ENCODE peak calls at places on chromosomes 3 and 15, in six cellular contexts. Y is NCI-H345; E is heart right ventricle; O is A673; T is HS-27A; G is stimulated activated CD8-positive, alpha-beta memory T cell treated with anti-CD3 and anti-CD28 coated beads, Interleukin-4, amount 100 ng/mL, for 4 hours. S is an unnamed sample.

GRCh38 chr3:185813205-185813604 is 11.6 kb downstream of the IGF2BP2 start:
- DNase-seq in Y (no peak), E (no peak), O (no peak), T (no peak), G (no peak), S (no peak)

GRCh38 chr3:195441476-195441970 is 1.3 kb downstream of the ACAP2 start:
- DNase-seq in Y (no peak), E (no peak), O (peak), T (peak), G (no peak), S (peak)

GRCh38 chr3:113245775-113246174 is 34.4 kb downstream of the BOC start:
- DNase-seq in Y (no peak), E (peak), O (no peak), T (no peak), G (no peak), S (no peak)

GRCh38 chr15:33789141-33789540 is 179.2 kb upstream of the CHRM5 start:
- DNase-seq in Y (no peak), E (no peak), O (peak), T (no peak), G (no peak), S (no peak)

GRCh38 chr3:136883967-136884720 is 22.1 kb downstream of the NCK1 start:
- DNase-seq in Y (no peak), E (no peak), O (no peak), T (no peak), G (no peak), S (peak)

GRCh38 chr3:170465935-170466334 is 47.3 kb downstream of the CLDN11 start:
- DNase-seq in Y (no peak), E (no peak), O (no peak), T (no peak), G (no peak), S (peak)

GRCh38 chr15:68464451-68465090 is 32.6 kb upstream of the ITGA11 start:
- DNase-seq in Y (no peak), E (no peak), O (peak), T (no peak), G (no peak), S (no peak)

GRCh38 chr3:55330756-55331155 is 156.3 kb downstream of the WNT5A start:
- DNase-seq in Y (no peak), E (no peak), O (peak), T (peak), G (no peak), S (no peak)

GRCh38 chr3:13504161-13504831 is 24.2 kb downstream of the HDAC11 start:
- DNase-seq in Y (no peak), E (no peak), O (no peak), T (no peak), G (no peak), S (peak)

GRCh38 chr3:23189183-23189582 is 13.9 kb upstream of the UBE2E2 start:
- DNase-seq in Y (no peak), E (no peak), O (no peak), T (no peak), G (no peak), S (no peak)

GRCh38 chr3:181567446-181568075 is 144.2 kb upstream of the SOX2 start:
- DNase-seq in Y (no peak), E (no peak), O (no peak), T (no peak), G (no peak), S (no peak)

GRCh38 chr3:160804762-160805161 is 48.7 kb downstream of the PPM1L start:
- DNase-seq in Y (no peak), E (peak), O (peak), T (no peak), G (no peak), S (peak)

GRCh38 chr15:57327985-57328471 is 48.3 kb upstream of the CGNL1 start:
- DNase-seq in Y (no peak), E (no peak), O (peak), T (peak), G (no peak), S (no peak)

GRCh38 chr3:176663376-176663775 is 533.9 kb downstream of the TBL1XR1 start:
- DNase-seq in Y (no peak), E (no peak), O (no peak), T (no peak), G (no peak), S (peak)

GRCh38 chr15:51011212-51011611 is 83.5 kb downstream of the TNFAIP8L3 start:
- DNase-seq in Y (no peak), E (no peak), O (no peak), T (no peak), G (no peak), S (no peak)

GRCh38 chr3:354433-354832 is 157.9 kb downstream of the CHL1 start:
- DNase-seq in Y (peak), E (no peak), O (peak), T (no peak), G (no peak), S (peak)

GRCh38 chr15:72541714-72542113 is 67.6 kb downstream of the ARIH1 start:
- DNase-seq in Y (no peak), E (no peak), O (no peak), T (no peak), G (no peak), S (no peak)

GRCh38 chr3:185322111-185322510 is 40.8 kb upstream of the MAP3K13 start:
- DNase-seq in Y (no peak), E (no peak), O (no peak), T (no peak), G (no peak), S (no peak)

GRCh38 chr15:81111018-81111417 is 23.1 kb upstream of the CFAP161 start:
- DNase-seq in Y (no peak), E (no peak), O (no peak), T (no peak), G (no peak), S (no peak)

GRCh38 chr15:55348281-55348778 is 29.3 kb downstream of the PIGB start:
- DNase-seq in Y (no peak), E (no peak), O (peak), T (no peak), G (no peak), S (no peak)

GRCh38 chr3:71407833-71408232 is 175.7 kb downstream of the FOXP1 start:
- DNase-seq in Y (no peak), E (no peak), O (no peak), T (no peak), G (no peak), S (no peak)

GRCh38 chr3:59425942-59426341 is 376.1 kb upstream of the CFAP20DC start:
- DNase-seq in Y (no peak), E (no peak), O (no peak), T (no peak), G (peak), S (no peak)

GRCh38 chr15:31158858-31159569 is 57.5 kb upstream of the TRPM1 start:
- DNase-seq in Y (no peak), E (peak), O (no peak), T (no peak), G (no peak), S (no peak)

GRCh38 chr3:12308517-12308916 is 19.6 kb downstream of the PPARG start:
- DNase-seq in Y (no peak), E (no peak), O (peak), T (peak), G (no peak), S (no peak)

GRCh38 chr3:137792633-137793271 is 28.6 kb downstream of the SOX14 start:
- DNase-seq in Y (no peak), E (no peak), O (peak), T (no peak), G (no peak), S (peak)

GRCh38 chr3:170425491-170426239 is 7.0 kb downstream of the CLDN11 start:
- DNase-seq in Y (peak), E (no peak), O (no peak), T (no peak), G (no peak), S (peak)

GRCh38 chr3:71416868-71417267 is 166.7 kb downstream of the FOXP1 start:
- DNase-seq in Y (peak), E (no peak), O (no peak), T (no peak), G (no peak), S (peak)

GRCh38 chr3:152230367-152230766 is 38.4 kb upstream of the MBNL1 start:
- DNase-seq in Y (no peak), E (no peak), O (no peak), T (no peak), G (no peak), S (no peak)

GRCh38 chr3:187750041-187750512 is 4.8 kb upstream of the BCL6 start:
- DNase-seq in Y (peak), E (no peak), O (no peak), T (no peak), G (no peak), S (no peak)

S was measured in NCI-H69.